ENCODE peak calls at places on chromosomes 5 and 9, in six cellular contexts. P, M, R, S, Q and C are unnamed samples.

GRCh38 chr5:146076455-146076854 is 28.9 kb downstream of the PLAC8L1 start:
- DNase-seq in P (no peak), M (no peak), R (no peak), S (peak; percentile 60), Q (peak; percentile 39), C (no peak)

GRCh38 chr5:37111426-37112382 is 137.5 kb downstream of the CPLANE1 start:
- DNase-seq in P (no peak), M (no peak), R (no peak), S (no peak), Q (no peak), C (no peak)

GRCh38 chr5:123285122-123286011 is 137.8 kb downstream of the CEP120 start:
- DNase-seq in P (peak; percentile 50), M (no peak), R (no peak), S (peak; percentile 59), Q (peak; percentile 65), C (no peak)

GRCh38 chr5:154829589-154830218 is 20.7 kb downstream of the FAXDC2 start:
- DNase-seq in P (no peak), M (no peak), R (peak; percentile 88), S (no peak), Q (no peak), C (no peak)

GRCh38 chr5:32736842-32737241 is 25.7 kb downstream of the NPR3 start:
- DNase-seq in P (no peak), M (no peak), R (no peak), S (no peak), Q (no peak), C (no peak)

GRCh38 chr5:51652980-51653379 is 269.7 kb downstream of the ISL1 start:
- DNase-seq in P (no peak), M (no peak), R (no peak), S (peak; percentile 14), Q (no peak), C (no peak)

GRCh38 chr9:38141751-38142150 is 72.7 kb upstream of the SHB start:
- DNase-seq in P (no peak), M (no peak), R (no peak), S (no peak), Q (no peak), C (no peak)

GRCh38 chr9:97711223-97711626 is 14.1 kb upstream of the XPA start:
- DNase-seq in P (no peak), M (no peak), R (no peak), S (peak; percentile 44), Q (peak; percentile 17), C (no peak)

GRCh38 chr9:101371813-101372212 is 13.0 kb downstream of the BAAT start:
- DNase-seq in P (no peak), M (no peak), R (no peak), S (no peak), Q (no peak), C (no peak)

GRCh38 chr9:11871832-11872231 is 821.4 kb upstream of the TYRP1 start:
- DNase-seq in P (no peak), M (no peak), R (no peak), S (no peak), Q (peak; percentile 1), C (no peak)

GRCh38 chr5:73139485-73139884 is 19.1 kb downstream of the TMEM171 start:
- DNase-seq in P (no peak), M (no peak), R (no peak), S (no peak), Q (no peak), C (no peak)

GRCh38 chr9:6040077-6040476 is 24.7 kb upstream of the RANBP6 start:
- DNase-seq in P (no peak), M (no peak), R (no peak), S (no peak), Q (no peak), C (no peak)

GRCh38 chr5:1663186-1663585 is 136.5 kb downstream of the MRPL36 start:
- DNase-seq in P (no peak), M (no peak), R (peak; percentile 31), S (no peak), Q (no peak), C (no peak)

GRCh38 chr5:61943718-61944117 is 362.3 kb upstream of the KIF2A start:
- DNase-seq in P (no peak), M (no peak), R (no peak), S (peak; percentile 4), Q (peak; percentile 53), C (no peak)

GRCh38 chr9:73038613-73039012 is 85.8 kb upstream of the ALDH1A1 start:
- DNase-seq in P (peak; percentile 90), M (peak; percentile 5), R (peak; percentile 53), S (no peak), Q (no peak), C (peak; percentile 41)

GRCh38 chr9:129136446-129137049 is 25.3 kb downstream of the PTPA start:
- DNase-seq in P (no peak), M (no peak), R (no peak), S (no peak), Q (no peak), C (no peak)

GRCh38 chr9:115015018-115015635 is 84.7 kb upstream of the TNFSF8 start:
- DNase-seq in P (no peak), M (no peak), R (no peak), S (peak; percentile 67), Q (peak; percentile 54), C (no peak)

DNA sequence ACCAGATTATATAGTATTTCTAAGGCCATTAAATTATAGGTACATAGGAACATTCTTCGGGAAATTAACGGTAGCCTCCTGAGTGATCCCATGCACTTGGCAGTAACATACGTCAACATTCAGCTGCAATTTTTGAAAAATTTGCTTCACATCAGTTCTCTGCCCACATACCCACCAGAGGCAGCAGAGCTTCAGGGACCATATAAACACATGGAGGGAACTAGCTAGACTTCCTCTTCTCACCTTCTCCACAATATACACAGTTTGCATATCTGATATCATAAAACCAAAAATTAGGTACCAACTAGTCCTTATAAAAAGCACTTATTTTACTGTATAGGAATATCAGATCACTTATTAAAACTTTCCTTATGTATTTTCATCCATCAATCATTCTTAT is 4.8 kb downstream of the PSIP1 start:
- DNase-seq in P (no peak), M (no peak), R (no peak), S (no peak), Q (no peak), C (no peak)
- TF ChIP-seq CTCF in P (no peak), M (no peak), R (no peak), S (no peak), Q (no peak), C (no peak)

GRCh38 chr9:91127653-91128052 is 234.1 kb downstream of the AUH start:
- DNase-seq in P (no peak), M (no peak), R (no peak), S (no peak), Q (no peak), C (no peak)
- H3K4me1 ChIP-seq in P (peaks cover 2% of the 10 kb centered on the region), M (no peaks in the 10 kb centered on the region), R (peaks cover 14% of the 10 kb centered on the region), S (no peaks in the 10 kb centered on the region), Q (no peaks in the 10 kb centered on the region), C (peaks cover 4% of the 10 kb centered on the region)

GRCh38 chr9:70232476-70232875 is 26.3 kb upstream of the SMC5 start:
- DNase-seq in P (no peak), M (no peak), R (no peak), S (no peak), Q (no peak), C (no peak)
- TF ChIP-seq CTCF in P (no peak), M (no peak), R (no peak), S (no peak), Q (no peak), C (no peak)

GRCh38 chr5:98927242-98927987 is 1.4 kb downstream of the CHD1 start:
- DNase-seq in P (peak; percentile 56), M (peak; percentile 65), R (no peak), S (peak; percentile 51), Q (peak; percentile 55), C (peak; percentile 59)
- H3K4me1 ChIP-seq in P (no peaks in the 10 kb centered on the region), M (peaks cover 40% of the 10 kb centered on the region), R (peaks cover 29% of the 10 kb centered on the region), S (peaks cover 24% of the 10 kb centered on the region), Q (peaks cover 9% of the 10 kb centered on the region), C (peaks cover 8% of the 10 kb centered on the region)

DNA sequence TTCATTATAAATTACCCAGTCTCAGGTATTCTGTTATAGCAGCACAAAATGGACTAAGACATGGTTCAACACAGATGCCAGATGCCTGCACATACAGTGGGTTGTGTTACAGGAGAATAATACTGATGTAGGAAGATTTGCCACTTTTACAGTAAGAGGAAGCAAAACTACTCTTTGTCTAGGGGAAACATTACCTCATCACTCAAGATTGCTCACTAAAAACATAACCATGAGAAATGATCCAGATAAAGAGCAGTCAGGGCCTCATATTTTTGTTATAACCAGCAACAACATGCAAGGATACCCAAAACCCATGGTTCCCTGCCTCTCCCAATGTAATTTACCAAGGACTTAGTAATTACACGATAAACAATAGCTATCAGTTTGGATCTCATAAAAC is 28.0 kb downstream of the DPYSL3 start:
- DNase-seq in P (no peak), M (no peak), R (no peak), S (no peak), Q (no peak), C (no peak)
- TF ChIP-seq CTCF in P (no peak), M (no peak), R (no peak), S (no peak), Q (no peak), C (no peak)

GRCh38 chr9:121283856-121284732 is 16.1 kb downstream of the GSN start:
- DNase-seq in P (no peak), M (no peak), R (peak; percentile 18), S (peak; percentile 67), Q (no peak), C (no peak)
- H3K4me1 ChIP-seq in P (peaks cover 68% of the 10 kb centered on the region), M (peaks cover 100% of the 10 kb centered on the region), R (peaks cover 83% of the 10 kb centered on the region), S (peaks cover 47% of the 10 kb centered on the region), Q (peaks cover 56% of the 10 kb centered on the region), C (peaks cover 100% of the 10 kb centered on the region)

GRCh38 chr5:151819830-151820229 is 48.1 kb downstream of the G3BP1 start:
- DNase-seq in P (no peak), M (no peak), R (no peak), S (no peak), Q (peak; percentile 45), C (no peak)
- TF ChIP-seq CTCF in P (no peak), M (no peak), R (no peak), S (no peak), Q (no peak), C (no peak)

GRCh38 chr5:115850771-115851416 is 9.2 kb downstream of the AP3S1 start:
- DNase-seq in P (no peak), M (no peak), R (no peak), S (no peak), Q (no peak), C (no peak)
- H3K4me1 ChIP-seq in P (peaks cover 3% of the 10 kb centered on the region), M (peaks cover 28% of the 10 kb centered on the region), R (no peaks in the 10 kb centered on the region), S (no peaks in the 10 kb centered on the region), Q (no peaks in the 10 kb centered on the region), C (peaks cover 6% of the 10 kb centered on the region)